ENCODE peak calls at places on chromosomes 4 and X, in ten cellular contexts. One of them, this sample, is unnamed.
A peak's percentile ranks its signal among the peaks of the same experiment; 100 is the strongest.

GRCh38 chrX:20056704-20057103 is 60.0 kb downstream of the MAP7D2 start:
- DNase-seq in NCI-H2029 treated with DMSO at 0.1 percent for 48 hours: no peak
- DNase-seq in Caco-2: no peak
- DNase-seq in stimulated activated CD8-positive, alpha-beta memory T cell treated with anti-CD3 and anti-CD28 coated beads, Interleukin-12 subunit alpha, Interleukin-12 subunit beta, amount 100 ng/mL, for 4 hours: no peak
- DNase-seq in memory B cell: no peak
- DNase-seq in activated CD4-positive, alpha-beta T cell treated with anti-CD3 and anti-CD28 coated beads, Interleukin-2, amount 50 U/mL, for 1 hour: no peak
- DNase-seq in posterior vena cava: no peak
- DNase-seq in choroid plexus epithelial cell: no peak
- DNase-seq in cardiac fibroblast: no peak
- DNase-seq in hepatocyte: peak; percentile 8
- DNase-seq in this sample: no peak

GRCh38 chr4:38672247-38673071 is 8.5 kb downstream of the KLF3 start:
- DNase-seq in cardiac fibroblast: no peak
- DNase-seq in posterior vena cava: no peak
- DNase-seq in stimulated activated CD8-positive, alpha-beta memory T cell treated with anti-CD3 and anti-CD28 coated beads, Interleukin-12 subunit alpha, Interleukin-12 subunit beta, amount 100 ng/mL, for 4 hours: no peak
- DNase-seq in choroid plexus epithelial cell: no peak
- DNase-seq in NCI-H2029 treated with DMSO at 0.1 percent for 48 hours: no peak
- DNase-seq in hepatocyte: no peak
- DNase-seq in memory B cell: no peak
- DNase-seq in activated CD4-positive, alpha-beta T cell treated with anti-CD3 and anti-CD28 coated beads, Interleukin-2, amount 50 U/mL, for 1 hour: no peak
- DNase-seq in Caco-2: peak; percentile 16
- DNase-seq in this sample: no peak

GRCh38 chr4:98482847-98483806 is 175.3 kb downstream of the TSPAN5 start:
- DNase-seq in hepatocyte: no peak
- DNase-seq in posterior vena cava: no peak
- DNase-seq in stimulated activated CD8-positive, alpha-beta memory T cell treated with anti-CD3 and anti-CD28 coated beads, Interleukin-12 subunit alpha, Interleukin-12 subunit beta, amount 100 ng/mL, for 4 hours: no peak
- DNase-seq in memory B cell: no peak
- DNase-seq in NCI-H2029 treated with DMSO at 0.1 percent for 48 hours: no peak
- DNase-seq in cardiac fibroblast: peak; percentile 83
- DNase-seq in choroid plexus epithelial cell: peak; percentile 48
- DNase-seq in Caco-2: no peak
- DNase-seq in activated CD4-positive, alpha-beta T cell treated with anti-CD3 and anti-CD28 coated beads, Interleukin-2, amount 50 U/mL, for 1 hour: no peak
- DNase-seq in this sample: no peak

GRCh38 chr4:40377462-40378385 is 42.6 kb downstream of the CHRNA9 start:
- DNase-seq in choroid plexus epithelial cell: peak; percentile 33
- DNase-seq in activated CD4-positive, alpha-beta T cell treated with anti-CD3 and anti-CD28 coated beads, Interleukin-2, amount 50 U/mL, for 1 hour: no peak
- DNase-seq in memory B cell: no peak
- DNase-seq in NCI-H2029 treated with DMSO at 0.1 percent for 48 hours: no peak
- DNase-seq in Caco-2: no peak
- DNase-seq in stimulated activated CD8-positive, alpha-beta memory T cell treated with anti-CD3 and anti-CD28 coated beads, Interleukin-12 subunit alpha, Interleukin-12 subunit beta, amount 100 ng/mL, for 4 hours: no peak
- DNase-seq in hepatocyte: peak; percentile 48
- DNase-seq in posterior vena cava: no peak
- DNase-seq in cardiac fibroblast: peak; percentile 33
- DNase-seq in this sample: no peak

GRCh38 chrX:40152173-40152705 is 54.5 kb upstream of the BCOR start:
- DNase-seq in cardiac fibroblast: no peak
- DNase-seq in activated CD4-positive, alpha-beta T cell treated with anti-CD3 and anti-CD28 coated beads, Interleukin-2, amount 50 U/mL, for 1 hour: peak; percentile 49
- DNase-seq in posterior vena cava: peak; percentile 86
- DNase-seq in NCI-H2029 treated with DMSO at 0.1 percent for 48 hours: no peak
- DNase-seq in Caco-2: no peak
- DNase-seq in memory B cell: no peak
- DNase-seq in choroid plexus epithelial cell: no peak
- DNase-seq in hepatocyte: no peak
- DNase-seq in stimulated activated CD8-positive, alpha-beta memory T cell treated with anti-CD3 and anti-CD28 coated beads, Interleukin-12 subunit alpha, Interleukin-12 subunit beta, amount 100 ng/mL, for 4 hours: no peak
- DNase-seq in this sample: peak; percentile 20

GRCh38 chr4:87117051-87117729 is 103.2 kb downstream of the KLHL8 start:
- DNase-seq in activated CD4-positive, alpha-beta T cell treated with anti-CD3 and anti-CD28 coated beads, Interleukin-2, amount 50 U/mL, for 1 hour: no peak
- DNase-seq in stimulated activated CD8-positive, alpha-beta memory T cell treated with anti-CD3 and anti-CD28 coated beads, Interleukin-12 subunit alpha, Interleukin-12 subunit beta, amount 100 ng/mL, for 4 hours: no peak
- DNase-seq in hepatocyte: no peak
- DNase-seq in choroid plexus epithelial cell: no peak
- DNase-seq in NCI-H2029 treated with DMSO at 0.1 percent for 48 hours: peak; percentile 10
- DNase-seq in Caco-2: peak; percentile 76
- DNase-seq in memory B cell: no peak
- DNase-seq in posterior vena cava: no peak
- DNase-seq in cardiac fibroblast: no peak
- DNase-seq in this sample: no peak

GRCh38 chr4:38980903-38981676 is 51.1 kb downstream of the TMEM156 start:
- DNase-seq in Caco-2: no peak
- DNase-seq in memory B cell: no peak
- DNase-seq in choroid plexus epithelial cell: peak; percentile 88
- DNase-seq in NCI-H2029 treated with DMSO at 0.1 percent for 48 hours: no peak
- DNase-seq in cardiac fibroblast: peak; percentile 92
- DNase-seq in stimulated activated CD8-positive, alpha-beta memory T cell treated with anti-CD3 and anti-CD28 coated beads, Interleukin-12 subunit alpha, Interleukin-12 subunit beta, amount 100 ng/mL, for 4 hours: no peak
- DNase-seq in posterior vena cava: no peak
- DNase-seq in hepatocyte: no peak
- DNase-seq in activated CD4-positive, alpha-beta T cell treated with anti-CD3 and anti-CD28 coated beads, Interleukin-2, amount 50 U/mL, for 1 hour: no peak
- DNase-seq in this sample: no peak

GRCh38 chrX:78522601-78523000 is 136.5 kb downstream of the RTL3 start:
- DNase-seq in NCI-H2029 treated with DMSO at 0.1 percent for 48 hours: no peak
- DNase-seq in choroid plexus epithelial cell: no peak
- DNase-seq in Caco-2: no peak
- DNase-seq in activated CD4-positive, alpha-beta T cell treated with anti-CD3 and anti-CD28 coated beads, Interleukin-2, amount 50 U/mL, for 1 hour: no peak
- DNase-seq in posterior vena cava: no peak
- DNase-seq in hepatocyte: no peak
- DNase-seq in memory B cell: no peak
- DNase-seq in stimulated activated CD8-positive, alpha-beta memory T cell treated with anti-CD3 and anti-CD28 coated beads, Interleukin-12 subunit alpha, Interleukin-12 subunit beta, amount 100 ng/mL, for 4 hours: no peak
- DNase-seq in cardiac fibroblast: no peak
- DNase-seq in this sample: no peak

GRCh38 chr4:3445111-3445820 is 3.5 kb downstream of the HGFAC start:
- DNase-seq in stimulated activated CD8-positive, alpha-beta memory T cell treated with anti-CD3 and anti-CD28 coated beads, Interleukin-12 subunit alpha, Interleukin-12 subunit beta, amount 100 ng/mL, for 4 hours: no peak
- DNase-seq in cardiac fibroblast: no peak
- DNase-seq in posterior vena cava: no peak
- DNase-seq in Caco-2: no peak
- DNase-seq in hepatocyte: no peak
- DNase-seq in NCI-H2029 treated with DMSO at 0.1 percent for 48 hours: no peak
- DNase-seq in choroid plexus epithelial cell: no peak
- DNase-seq in activated CD4-positive, alpha-beta T cell treated with anti-CD3 and anti-CD28 coated beads, Interleukin-2, amount 50 U/mL, for 1 hour: no peak
- DNase-seq in memory B cell: no peak
- DNase-seq in this sample: no peak

GRCh38 chrX:10450229-10450958 is 170.0 kb downstream of the MID1 start:
- DNase-seq in cardiac fibroblast: peak; percentile 81
- DNase-seq in posterior vena cava: no peak
- DNase-seq in stimulated activated CD8-positive, alpha-beta memory T cell treated with anti-CD3 and anti-CD28 coated beads, Interleukin-12 subunit alpha, Interleukin-12 subunit beta, amount 100 ng/mL, for 4 hours: no peak
- DNase-seq in choroid plexus epithelial cell: peak; percentile 80
- DNase-seq in memory B cell: no peak
- DNase-seq in NCI-H2029 treated with DMSO at 0.1 percent for 48 hours: no peak
- DNase-seq in hepatocyte: no peak
- DNase-seq in activated CD4-positive, alpha-beta T cell treated with anti-CD3 and anti-CD28 coated beads, Interleukin-2, amount 50 U/mL, for 1 hour: no peak
- DNase-seq in Caco-2: no peak
- DNase-seq in this sample: no peak

GRCh38 chr4:99467908-99468307 is 32.8 kb upstream of the ADH7 start:
- DNase-seq in NCI-H2029 treated with DMSO at 0.1 percent for 48 hours: no peak
- DNase-seq in cardiac fibroblast: no peak
- DNase-seq in memory B cell: no peak
- DNase-seq in activated CD4-positive, alpha-beta T cell treated with anti-CD3 and anti-CD28 coated beads, Interleukin-2, amount 50 U/mL, for 1 hour: no peak
- DNase-seq in hepatocyte: no peak
- DNase-seq in choroid plexus epithelial cell: no peak
- DNase-seq in Caco-2: no peak
- DNase-seq in stimulated activated CD8-positive, alpha-beta memory T cell treated with anti-CD3 and anti-CD28 coated beads, Interleukin-12 subunit alpha, Interleukin-12 subunit beta, amount 100 ng/mL, for 4 hours: no peak
- DNase-seq in posterior vena cava: no peak
- DNase-seq in this sample: no peak

GRCh38 chr4:6641164-6641970 is 882 bp downstream of the MRFAP1 start:
- DNase-seq in cardiac fibroblast: peak; percentile 59
- DNase-seq in choroid plexus epithelial cell: peak; percentile 56
- DNase-seq in activated CD4-positive, alpha-beta T cell treated with anti-CD3 and anti-CD28 coated beads, Interleukin-2, amount 50 U/mL, for 1 hour: peak; percentile 50
- DNase-seq in posterior vena cava: peak; percentile 88
- DNase-seq in stimulated activated CD8-positive, alpha-beta memory T cell treated with anti-CD3 and anti-CD28 coated beads, Interleukin-12 subunit alpha, Interleukin-12 subunit beta, amount 100 ng/mL, for 4 hours: no peak
- DNase-seq in memory B cell: peak; percentile 42
- DNase-seq in hepatocyte: peak; percentile 75
- DNase-seq in Caco-2: peak; percentile 34
- DNase-seq in NCI-H2029 treated with DMSO at 0.1 percent for 48 hours: no peak
- DNase-seq in this sample: no peak

GRCh38 chr4:184899261-184900134 is 73.7 kb upstream of the ACSL1 start:
- DNase-seq in memory B cell: no peak
- DNase-seq in cardiac fibroblast: peak; percentile 22
- DNase-seq in activated CD4-positive, alpha-beta T cell treated with anti-CD3 and anti-CD28 coated beads, Interleukin-2, amount 50 U/mL, for 1 hour: no peak
- DNase-seq in posterior vena cava: no peak
- DNase-seq in NCI-H2029 treated with DMSO at 0.1 percent for 48 hours: no peak
- DNase-seq in choroid plexus epithelial cell: peak; percentile 6
- DNase-seq in Caco-2: no peak
- DNase-seq in hepatocyte: no peak
- DNase-seq in stimulated activated CD8-positive, alpha-beta memory T cell treated with anti-CD3 and anti-CD28 coated beads, Interleukin-12 subunit alpha, Interleukin-12 subunit beta, amount 100 ng/mL, for 4 hours: no peak
- DNase-seq in this sample: no peak

GRCh38 chr4:74675673-74676279 is 118.5 kb downstream of the BTC start:
- DNase-seq in activated CD4-positive, alpha-beta T cell treated with anti-CD3 and anti-CD28 coated beads, Interleukin-2, amount 50 U/mL, for 1 hour: no peak
- DNase-seq in Caco-2: peak; percentile 71
- DNase-seq in hepatocyte: peak; percentile 83
- DNase-seq in memory B cell: peak; percentile 21
- DNase-seq in NCI-H2029 treated with DMSO at 0.1 percent for 48 hours: peak; percentile 66
- DNase-seq in stimulated activated CD8-positive, alpha-beta memory T cell treated with anti-CD3 and anti-CD28 coated beads, Interleukin-12 subunit alpha, Interleukin-12 subunit beta, amount 100 ng/mL, for 4 hours: no peak
- DNase-seq in choroid plexus epithelial cell: peak; percentile 88
- DNase-seq in posterior vena cava: no peak
- DNase-seq in cardiac fibroblast: peak; percentile 87
- DNase-seq in this sample: no peak

GRCh38 chrX:109281478-109282275 is 200.2 kb downstream of the GUCY2F start:
- DNase-seq in stimulated activated CD8-positive, alpha-beta memory T cell treated with anti-CD3 and anti-CD28 coated beads, Interleukin-12 subunit alpha, Interleukin-12 subunit beta, amount 100 ng/mL, for 4 hours: no peak
- DNase-seq in cardiac fibroblast: no peak
- DNase-seq in Caco-2: no peak
- DNase-seq in memory B cell: no peak
- DNase-seq in choroid plexus epithelial cell: peak; percentile 46
- DNase-seq in NCI-H2029 treated with DMSO at 0.1 percent for 48 hours: no peak
- DNase-seq in hepatocyte: peak; percentile 58
- DNase-seq in activated CD4-positive, alpha-beta T cell treated with anti-CD3 and anti-CD28 coated beads, Interleukin-2, amount 50 U/mL, for 1 hour: no peak
- DNase-seq in posterior vena cava: no peak
- DNase-seq in this sample: no peak

GRCh38 chr4:48162162-48162561 is 28.1 kb upstream of the TXK start:
- DNase-seq in stimulated activated CD8-positive, alpha-beta memory T cell treated with anti-CD3 and anti-CD28 coated beads, Interleukin-12 subunit alpha, Interleukin-12 subunit beta, amount 100 ng/mL, for 4 hours: no peak
- DNase-seq in choroid plexus epithelial cell: peak; percentile 51
- DNase-seq in hepatocyte: no peak
- DNase-seq in memory B cell: no peak
- DNase-seq in posterior vena cava: no peak
- DNase-seq in NCI-H2029 treated with DMSO at 0.1 percent for 48 hours: no peak
- DNase-seq in activated CD4-positive, alpha-beta T cell treated with anti-CD3 and anti-CD28 coated beads, Interleukin-2, amount 50 U/mL, for 1 hour: no peak
- DNase-seq in Caco-2: no peak
- DNase-seq in cardiac fibroblast: peak; percentile 38
- DNase-seq in this sample: no peak

GRCh38 chr4:100075056-100075455 is 115.2 kb downstream of the DDIT4L start:
- DNase-seq in memory B cell: no peak
- DNase-seq in posterior vena cava: no peak
- DNase-seq in NCI-H2029 treated with DMSO at 0.1 percent for 48 hours: no peak
- DNase-seq in hepatocyte: no peak
- DNase-seq in choroid plexus epithelial cell: peak; percentile 42
- DNase-seq in Caco-2: no peak
- DNase-seq in cardiac fibroblast: no peak
- DNase-seq in stimulated activated CD8-positive, alpha-beta memory T cell treated with anti-CD3 and anti-CD28 coated beads, Interleukin-12 subunit alpha, Interleukin-12 subunit beta, amount 100 ng/mL, for 4 hours: no peak
- DNase-seq in activated CD4-positive, alpha-beta T cell treated with anti-CD3 and anti-CD28 coated beads, Interleukin-2, amount 50 U/mL, for 1 hour: no peak
- DNase-seq in this sample: no peak

GRCh38 chr4:83449009-83449408 is 6.6 kb downstream of the HELQ start:
- DNase-seq in stimulated activated CD8-positive, alpha-beta memory T cell treated with anti-CD3 and anti-CD28 coated beads, Interleukin-12 subunit alpha, Interleukin-12 subunit beta, amount 100 ng/mL, for 4 hours: no peak
- DNase-seq in posterior vena cava: no peak
- DNase-seq in activated CD4-positive, alpha-beta T cell treated with anti-CD3 and anti-CD28 coated beads, Interleukin-2, amount 50 U/mL, for 1 hour: no peak
- DNase-seq in memory B cell: no peak
- DNase-seq in NCI-H2029 treated with DMSO at 0.1 percent for 48 hours: no peak
- DNase-seq in hepatocyte: no peak
- DNase-seq in Caco-2: no peak
- DNase-seq in choroid plexus epithelial cell: no peak
- DNase-seq in cardiac fibroblast: no peak
- DNase-seq in this sample: no peak

This sample was measured in WTC11.